ENCODE peak calls at places on chromosomes 5 and 9, in four cellular contexts. I is K562, T is keratinocyte, O is IMR-90. X is an unnamed sample.

GRCh38 chr5:176652136-176652535 is 4.9 kb downstream of the TSPAN17 start:
- DNase-seq in I (peak; percentile 87), T (no peak), O (no peak), X (no peak)

GRCh38 chr9:136645343-136645902 is 17.3 kb upstream of the EGFL7 start:
- DNase-seq in I (no peak), O (no peak), T (no peak), X (no peak)

GRCh38 chr9:98369471-98369870 is 114.0 kb upstream of the TBC1D2 start:
- DNase-seq in I (no peak), O (no peak), T (no peak), X (no peak)

GRCh38 chr9:130701059-130702022 is 7.8 kb downstream of the EXOSC2 start:
- DNase-seq in O (peak; percentile 88), I (peak; percentile 65), T (no peak), X (peak; percentile 84)

GRCh38 chr5:84360056-84360455 is 24.6 kb downstream of the EDIL3 start:
- DNase-seq in T (no peak), O (no peak), I (no peak), X (no peak)

GRCh38 chr5:150613991-150614650 is 26.3 kb upstream of the SYNPO start:
- DNase-seq in O (no peak), I (peak; percentile 31), T (no peak), X (no peak)

GRCh38 chr5:143403607-143404415 is at the start of gene NR3C1:
- DNase-seq in T (no peak), I (peak; percentile 79), O (peak; percentile 86), X (peak; percentile 78)

GRCh38 chr5:82386576-82386975 is 108.4 kb upstream of the RPS23 start:
- DNase-seq in O (no peak), I (no peak), T (no peak), X (no peak)

GRCh38 chr5:34868736-34869135 is 29.8 kb downstream of the TTC23L start:
- DNase-seq in I (no peak), O (no peak), T (no peak), X (no peak)

GRCh38 chr9:131546336-131547084 is 1.2 kb downstream of the PRRT1B start:
- DNase-seq in O (peak; percentile 12), I (peak; percentile 35), T (no peak), X (peak; percentile 15)

GRCh38 chr5:148904440-148904839 is 78.0 kb downstream of the ADRB2 start:
- DNase-seq in T (no peak), I (no peak), O (no peak), X (no peak)

GRCh38 chr9:112705773-112706427 is 12.0 kb downstream of the INIP start:
- DNase-seq in T (peak; percentile 23), O (peak; percentile 36), I (no peak), X (peak; percentile 27)

GRCh38 chr9:94861589-94862241 is 135.2 kb downstream of the AOPEP start:
- DNase-seq in I (no peak), O (peak; percentile 85), T (no peak), X (no peak)

GRCh38 chr5:175380701-175381100 is 63.3 kb downstream of the DRD1 start:
- DNase-seq in T (no peak), I (no peak), O (no peak), X (no peak)

GRCh38 chr5:458547-459353 is 15.8 kb downstream of the EXOC3 start:
- DNase-seq in I (no peak), O (peak; percentile 65), T (peak; percentile 78), X (peak; percentile 8)

GRCh38 chr9:613771-614347 is 227.6 kb upstream of the DMRT1 start:
- DNase-seq in I (no peak), O (peak; percentile 91), T (no peak), X (peak; percentile 95)

GRCh38 chr9:108724122-108724521 is 131.7 kb downstream of the ACTL7B start:
- DNase-seq in O (no peak), I (no peak), T (no peak), X (no peak)

GRCh38 chr5:151214614-151215545 is 9.0 kb downstream of the CCDC69 start:
- DNase-seq in T (no peak), I (no peak), O (no peak), X (no peak)

GRCh38 chr5:132876020-132876759 is 2.7 kb downstream of the LEAP2 start:
- DNase-seq in I (no peak), O (peak; percentile 69), T (no peak), X (no peak)

GRCh38 chr9:129026442-129027223 is 1.5 kb downstream of the SH3GLB2 start:
- DNase-seq in T (no peak), I (no peak), O (peak; percentile 24), X (no peak)

GRCh38 chr9:95465115-95465514 is 51.7 kb downstream of the PTCH1 start:
- DNase-seq in O (no peak), T (no peak), I (no peak), X (no peak)

GRCh38 chr5:120567066-120567465 is 103.0 kb downstream of the PRR16 start:
- DNase-seq in T (no peak), O (no peak), I (no peak), X (no peak)

GRCh38 chr5:117888688-117889087 is 1099.7 kb downstream of the DTWD2 start:
- DNase-seq in O (peak; percentile 19), T (no peak), I (no peak), X (no peak)

GRCh38 chr9:129704797-129705196 is 39.4 kb downstream of the PRRX2 start:
- DNase-seq in I (no peak), O (no peak), T (no peak), X (no peak)

GRCh38 chr5:113340537-113340936 is 94.3 kb downstream of the TSSK1B start:
- DNase-seq in T (no peak), O (no peak), I (no peak), X (peak; percentile 49)

DNA sequence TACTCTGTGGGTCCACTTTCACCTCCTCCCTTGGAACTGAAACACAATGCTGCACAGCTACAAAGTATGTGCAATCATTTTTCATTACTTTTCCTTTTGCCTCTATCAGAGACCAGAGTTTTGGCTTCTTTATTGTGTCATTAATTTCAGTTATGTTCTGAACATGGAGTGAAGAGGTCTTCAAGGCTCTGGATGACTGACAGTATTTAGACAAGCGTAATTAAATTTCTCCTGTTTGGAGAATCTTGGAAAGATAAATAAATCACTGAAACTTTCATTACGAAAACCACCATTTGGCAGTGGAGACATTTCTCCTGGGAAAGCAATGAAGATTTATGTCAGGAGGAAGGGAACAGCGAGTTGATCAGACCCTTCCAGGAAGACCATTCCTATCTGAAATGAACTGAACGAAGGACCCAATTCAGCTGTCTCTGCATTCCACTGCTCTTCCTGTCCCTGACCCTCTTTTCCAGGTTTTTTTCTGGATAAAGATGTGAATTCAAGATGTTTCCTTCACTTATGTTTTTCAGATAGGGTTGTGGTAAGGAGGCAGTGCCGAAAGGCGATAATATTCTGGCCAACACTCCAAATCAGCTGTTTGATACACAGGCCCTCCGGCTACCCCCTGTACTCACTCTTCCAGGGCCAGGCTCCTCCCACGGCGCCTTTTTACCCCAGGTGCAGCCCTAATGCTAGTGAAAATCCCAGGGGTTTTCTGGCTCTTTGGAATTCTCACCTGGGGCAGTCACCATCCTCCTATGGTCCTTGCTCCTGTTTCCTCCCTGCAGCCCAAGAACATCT is 77.2 kb upstream of the OSMR start:
- DNase-seq in O (no peak), T (no peak), I (no peak), X (peak; percentile 33)
- H3K9me1 ChIP-seq in O (no peaks in the 10 kb centered on the region), T (no peaks in the 10 kb centered on the region), I (no peaks in the 10 kb centered on the region), X (no peaks in the 10 kb centered on the region)

DNA sequence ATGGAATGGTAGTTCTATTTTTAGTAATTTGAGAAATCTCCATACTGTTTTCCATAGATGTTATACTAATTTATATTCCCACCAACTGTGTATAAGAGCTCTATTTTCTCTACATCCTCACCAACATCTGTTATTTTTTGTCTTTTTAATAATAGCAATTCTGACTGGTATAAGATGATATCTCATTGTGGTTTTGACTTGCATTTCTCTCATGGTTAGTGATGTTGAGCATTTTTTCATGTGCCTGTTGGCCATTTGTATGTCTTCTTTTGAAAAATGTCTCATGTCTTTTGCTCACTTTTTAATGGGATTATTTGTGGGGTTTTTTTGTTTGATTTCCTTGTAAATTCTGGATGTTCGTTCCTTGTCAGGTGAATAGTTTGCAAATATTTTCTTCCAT is 154.4 kb downstream of the ZSWIM6 start:
- DNase-seq in T (no peak), I (no peak), O (no peak), X (no peak)
- H3K9me1 ChIP-seq in T (no peaks in the 10 kb centered on the region), I (no peaks in the 10 kb centered on the region), O (peaks cover 2% of the 10 kb centered on the region), X (peaks cover 2% of the 10 kb centered on the region)

GRCh38 chr5:178123987-178124925 is 6.6 kb upstream of the RMND5B start:
- DNase-seq in O (no peak), I (no peak), T (no peak), X (no peak)

GRCh38 chr5:178122346-178122745 is 8.5 kb upstream of the RMND5B start:
- DNase-seq in T (no peak), I (no peak), O (no peak), X (no peak)

GRCh38 chr5:178121450-178122276 is 8.3 kb downstream of the N4BP3 start:
- DNase-seq in O (no peak), T (no peak), I (no peak), X (no peak)

GRCh38 chr5:178125253-178125916 is 5.4 kb upstream of the RMND5B start:
- DNase-seq in T (no peak), O (no peak), I (no peak), X (no peak)

DNA sequence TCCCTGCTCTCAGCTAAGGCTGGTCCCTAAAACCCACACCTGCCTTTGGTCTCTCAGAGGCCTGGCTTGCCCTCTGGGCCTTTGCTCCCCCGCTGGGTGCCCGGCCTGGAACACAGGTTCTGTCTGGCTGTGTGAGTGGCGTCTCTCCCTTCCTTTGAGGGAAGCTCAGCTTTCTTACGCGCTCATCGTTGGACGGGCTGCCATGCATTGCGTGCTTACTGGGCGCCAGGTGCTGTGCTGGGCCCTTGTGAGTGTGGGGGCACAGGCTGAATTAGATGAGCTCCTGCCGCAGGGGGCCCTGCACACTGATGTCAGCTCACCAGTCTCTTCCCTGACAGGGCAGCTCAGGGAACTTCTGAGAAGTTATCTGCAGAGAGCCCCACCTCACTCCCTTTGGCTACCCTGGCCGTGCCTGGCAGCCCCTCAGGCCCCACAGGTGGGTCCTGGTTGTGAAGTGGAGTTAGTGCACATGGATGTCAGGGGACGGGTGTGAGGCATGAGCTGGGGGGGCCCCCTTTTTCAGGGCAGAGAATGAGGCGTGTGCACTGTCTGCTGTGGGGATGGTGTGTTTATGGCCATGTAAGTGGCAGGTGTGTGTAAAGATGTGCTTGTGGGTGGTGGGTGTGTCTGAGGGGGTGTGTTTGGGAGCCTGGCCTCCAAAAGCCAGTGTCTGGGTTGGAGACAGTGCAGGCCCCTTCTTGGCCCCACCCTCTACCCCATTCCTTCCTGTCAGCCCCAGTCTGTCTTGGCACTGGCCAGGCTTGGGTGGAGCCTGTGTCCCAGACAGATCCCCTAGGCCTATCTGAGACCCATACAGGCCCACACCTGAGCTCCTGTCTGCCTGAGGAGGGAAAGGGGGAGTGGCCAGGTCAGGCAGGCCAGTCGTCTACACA is 7.5 kb upstream of the RMND5B start:
- DNase-seq in O (no peak), T (no peak), I (no peak), X (no peak)
- H3K9me1 ChIP-seq in O (no peaks in the 10 kb centered on the region), T (no peaks in the 10 kb centered on the region), I (peaks cover 4% of the 10 kb centered on the region), X (no peaks in the 10 kb centered on the region)

GRCh38 chr9:92618633-92619225 is 51.2 kb downstream of the IPPK start:
- DNase-seq in O (no peak), T (no peak), I (no peak), X (no peak)
- H3K9me1 ChIP-seq in O (peaks cover 28% of the 10 kb centered on the region), T (no peaks in the 10 kb centered on the region), I (no peaks in the 10 kb centered on the region), X (no peaks in the 10 kb centered on the region)

DNA sequence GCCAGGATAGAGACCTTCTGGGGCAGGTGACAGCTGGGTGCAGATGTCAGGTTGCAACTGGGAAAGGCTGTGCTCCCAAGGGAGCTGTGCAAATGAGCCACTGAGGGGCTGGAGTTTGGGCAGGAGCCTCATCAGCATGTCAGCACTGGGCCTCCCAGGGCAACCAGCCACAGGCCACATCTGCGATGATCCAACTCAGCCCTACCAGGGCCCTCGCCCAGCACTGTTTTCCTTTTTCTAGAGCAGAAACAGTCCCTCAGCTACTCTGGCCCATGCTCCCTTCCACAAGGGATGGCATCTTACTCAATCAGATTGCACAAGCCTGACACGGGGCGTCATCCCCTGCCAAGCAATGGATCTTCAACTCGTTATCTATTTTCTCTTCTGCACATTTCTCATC is 24.8 kb downstream of the NIPAL4 start:
- DNase-seq in O (peak; percentile 23), T (no peak), I (no peak), X (no peak)
- H3K9me1 ChIP-seq in O (peaks cover 4% of the 10 kb centered on the region), T (no peaks in the 10 kb centered on the region), I (no peaks in the 10 kb centered on the region), X (no peaks in the 10 kb centered on the region)

GRCh38 chr9:84076359-84076758 is 95.8 kb downstream of the RMI1 start:
- DNase-seq in I (no peak), O (no peak), T (no peak), X (no peak)
- H3K9me1 ChIP-seq in I (no peaks in the 10 kb centered on the region), O (no peaks in the 10 kb centered on the region), T (no peaks in the 10 kb centered on the region), X (no peaks in the 10 kb centered on the region)

X was measured in endothelial cell of umbilical vein.